ENCODE peak calls at places on chromosomes 11 and 22, in eight cellular contexts. E is AG10803, C is psoas muscle, X is cardiac fibroblast, H is heart right ventricle, Q is heart left ventricle, V is BJ, Y is osteoblast. W is an unnamed sample.

GRCh38 chr11:33733978-33734377 is 2.2 kb downstream of the CD59 start:
- DNase-seq in C (no peak), V (no peak), Y (no peak), E (no peak), X (no peak), H (no peak), Q (no peak), W (no peak)

GRCh38 chr11:4991066-4991465 is 3.6 kb upstream of the OR51L1 start:
- DNase-seq in X (peak), H (no peak), Y (no peak), C (no peak), V (no peak), Q (no peak), E (peak), W (no peak)

GRCh38 chr11:71543866-71544265 is 4.4 kb upstream of the KRTAP5-9 start:
- DNase-seq in E (no peak), X (no peak), H (no peak), Q (no peak), V (no peak), Y (no peak), C (no peak), W (no peak)

GRCh38 chr11:62484352-62484751 is 62.3 kb downstream of the AHNAK start:
- DNase-seq in Y (no peak), C (no peak), Q (no peak), E (no peak), V (no peak), X (no peak), H (no peak), W (no peak)

GRCh38 chr11:69368119-69368880 is 74.3 kb downstream of the MYEOV start:
- DNase-seq in Q (no peak), V (no peak), E (no peak), H (peak), X (no peak), C (peak), Y (peak), W (no peak)

GRCh38 chr22:36155702-36156101 is 4.9 kb downstream of the APOL3 start:
- DNase-seq in V (no peak), X (peak), Q (peak), E (peak), C (peak), H (peak), Y (no peak), W (no peak)

GRCh38 chr11:94583885-94584500 is 16.8 kb downstream of the PIWIL4 start:
- DNase-seq in Y (no peak), V (no peak), C (no peak), H (no peak), E (peak), Q (no peak), X (no peak), W (peak)

GRCh38 chr11:31974737-31975136 is 116.1 kb upstream of the RCN1 start:
- DNase-seq in E (peak), X (peak), C (no peak), H (no peak), Y (peak), Q (no peak), V (peak), W (peak)

GRCh38 chr11:75771646-75772410 is 3.2 kb downstream of the DGAT2 start:
- DNase-seq in V (peak), Q (peak), H (no peak), Y (peak), X (peak), E (peak), C (peak), W (no peak)

GRCh38 chr22:49084203-49084602 is 743.5 kb downstream of the BRD1 start:
- DNase-seq in E (no peak), Q (no peak), H (no peak), Y (peak), C (peak), V (no peak), X (no peak), W (no peak)

GRCh38 chr22:33766056-33766455 is 154.2 kb downstream of the LARGE1 start:
- DNase-seq in V (no peak), Y (no peak), H (no peak), X (no peak), C (no peak), Q (no peak), E (no peak), W (no peak)

GRCh38 chr22:44361391-44362126 is 48.8 kb upstream of the SHISAL1 start:
- DNase-seq in C (peak), Q (peak), X (no peak), H (no peak), V (no peak), Y (peak), E (no peak), W (no peak)

GRCh38 chr22:28341001-28341400 is 338.6 kb downstream of the TTC28 start:
- DNase-seq in X (peak), Y (peak), V (no peak), C (no peak), H (no peak), E (peak), Q (no peak), W (no peak)

GRCh38 chr11:62030071-62030684 is 62.7 kb upstream of the FTH1 start:
- DNase-seq in X (peak), E (no peak), Y (no peak), C (no peak), V (no peak), Q (no peak), H (no peak), W (no peak)

GRCh38 chr11:132177106-132177505 is 806.7 kb downstream of the NTM start:
- DNase-seq in E (peak), Y (no peak), Q (no peak), C (no peak), V (peak), X (peak), H (peak), W (peak)

GRCh38 chr22:21876486-21877176 is 9.2 kb upstream of the MAPK1 start:
- DNase-seq in H (no peak), Y (peak), E (peak), C (no peak), Q (no peak), V (peak), X (peak), W (no peak)

GRCh38 chr11:68009391-68010000 is 631 bp upstream of the ALDH3B1 start:
- DNase-seq in X (peak), Y (no peak), V (no peak), H (no peak), Q (no peak), E (peak), C (no peak), W (no peak)

GRCh38 chr22:19568337-19569311 is 44.4 kb upstream of the CLDN5 start:
- DNase-seq in C (no peak), E (peak), Y (peak), V (peak), H (peak), Q (no peak), X (peak), W (peak)

GRCh38 chr11:23404225-23405160 is 544.2 kb upstream of the CCDC179 start:
- DNase-seq in C (no peak), X (no peak), Q (no peak), E (no peak), V (no peak), H (no peak), Y (no peak), W (no peak)

GRCh38 chr11:128685383-128686044 is 8.4 kb upstream of the FLI1 start:
- DNase-seq in C (no peak), X (peak), Y (peak), Q (no peak), H (no peak), E (no peak), V (no peak), W (no peak)

GRCh38 chr11:128694618-128695481 is 978 bp downstream of the FLI1 start:
- DNase-seq in E (no peak), X (peak), Y (peak), Q (peak), V (no peak), H (no peak), C (peak), W (no peak)

GRCh38 chr11:117621226-117621625 is 175.8 kb downstream of the DSCAML1 start:
- DNase-seq in Y (peak), H (no peak), V (no peak), Q (no peak), E (peak), X (peak), C (no peak), W (no peak)

GRCh38 chr11:12287009-12287373 is 90.4 kb upstream of the PARVA start:
- DNase-seq in Q (peak), H (no peak), E (peak), V (peak), Y (peak), C (peak), X (peak), W (peak)

GRCh38 chr11:116035972-116036371 is 531.8 kb upstream of the CADM1 start:
- DNase-seq in Q (no peak), V (no peak), C (no peak), Y (no peak), H (no peak), X (no peak), E (no peak), W (no peak)

GRCh38 chr11:75326439-75326810 is 25.0 kb downstream of the ARRB1 start:
- DNase-seq in H (no peak), Y (peak), V (no peak), E (no peak), C (no peak), Q (no peak), X (no peak), W (no peak)

GRCh38 chr11:32809313-32809712 is 14.9 kb upstream of the CCDC73 start:
- DNase-seq in E (peak), H (peak), Q (peak), Y (peak), X (peak), V (peak), C (no peak), W (no peak)

GRCh38 chr11:78929092-78929905 is 354.6 kb upstream of the NARS2 start:
- DNase-seq in Q (no peak), Y (no peak), E (no peak), H (no peak), V (no peak), C (no peak), X (no peak), W (no peak)

GRCh38 chr22:30265131-30265720 is 1.4 kb downstream of the OSM start:
- DNase-seq in V (no peak), H (no peak), X (no peak), E (no peak), Q (no peak), Y (peak), C (no peak), W (no peak)

GRCh38 chr11:121328213-121328966 is 35.8 kb downstream of the SC5D start:
- DNase-seq in X (no peak), Q (no peak), Y (no peak), C (no peak), H (no peak), V (no peak), E (no peak), W (no peak)
- H3K4me3 ChIP-seq in X (no peak), Q (no peak), Y (no peak), C (no peak), H (no peak), V (no peak), E (no peak), W (no peak)

GRCh38 chr11:63763506-63764200 is 4.9 kb downstream of the ZFTA start:
- DNase-seq in V (no peak), C (peak), Q (peak), E (no peak), X (no peak), Y (peak), H (peak), W (no peak)
- H3K4me3 ChIP-seq in V (no peak), C (peak), Q (no peak), E (no peak), X (no peak), Y (no peak), H (no peak), W (peak)

DNA sequence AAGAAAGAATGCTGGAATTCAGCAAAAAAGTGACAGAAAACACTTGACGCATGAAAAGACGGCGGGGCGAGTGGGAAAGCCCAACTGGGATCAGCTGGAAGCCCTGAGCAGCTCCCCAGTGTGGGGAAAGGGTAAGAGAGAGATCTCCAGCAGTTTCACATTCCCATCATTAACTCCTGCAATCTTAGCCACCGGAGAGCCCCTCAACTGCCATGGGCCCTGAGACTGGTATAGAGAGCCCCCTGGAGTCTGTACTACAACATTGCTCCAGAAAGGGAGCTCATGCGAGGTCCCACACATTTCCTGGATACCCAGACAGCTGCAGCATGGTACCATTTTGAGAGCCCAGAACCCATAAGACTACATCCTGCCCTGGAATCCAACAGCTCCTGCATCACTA is 31.1 kb downstream of the MRGPRX4 start:
- DNase-seq in V (no peak), Y (peak), X (peak), C (no peak), E (no peak), H (no peak), Q (no peak), W (no peak)
- H3K4me3 ChIP-seq in V (no peak), Y (no peak), X (no peak), C (no peak), E (no peak), H (no peak), Q (no peak), W (no peak)

DNA sequence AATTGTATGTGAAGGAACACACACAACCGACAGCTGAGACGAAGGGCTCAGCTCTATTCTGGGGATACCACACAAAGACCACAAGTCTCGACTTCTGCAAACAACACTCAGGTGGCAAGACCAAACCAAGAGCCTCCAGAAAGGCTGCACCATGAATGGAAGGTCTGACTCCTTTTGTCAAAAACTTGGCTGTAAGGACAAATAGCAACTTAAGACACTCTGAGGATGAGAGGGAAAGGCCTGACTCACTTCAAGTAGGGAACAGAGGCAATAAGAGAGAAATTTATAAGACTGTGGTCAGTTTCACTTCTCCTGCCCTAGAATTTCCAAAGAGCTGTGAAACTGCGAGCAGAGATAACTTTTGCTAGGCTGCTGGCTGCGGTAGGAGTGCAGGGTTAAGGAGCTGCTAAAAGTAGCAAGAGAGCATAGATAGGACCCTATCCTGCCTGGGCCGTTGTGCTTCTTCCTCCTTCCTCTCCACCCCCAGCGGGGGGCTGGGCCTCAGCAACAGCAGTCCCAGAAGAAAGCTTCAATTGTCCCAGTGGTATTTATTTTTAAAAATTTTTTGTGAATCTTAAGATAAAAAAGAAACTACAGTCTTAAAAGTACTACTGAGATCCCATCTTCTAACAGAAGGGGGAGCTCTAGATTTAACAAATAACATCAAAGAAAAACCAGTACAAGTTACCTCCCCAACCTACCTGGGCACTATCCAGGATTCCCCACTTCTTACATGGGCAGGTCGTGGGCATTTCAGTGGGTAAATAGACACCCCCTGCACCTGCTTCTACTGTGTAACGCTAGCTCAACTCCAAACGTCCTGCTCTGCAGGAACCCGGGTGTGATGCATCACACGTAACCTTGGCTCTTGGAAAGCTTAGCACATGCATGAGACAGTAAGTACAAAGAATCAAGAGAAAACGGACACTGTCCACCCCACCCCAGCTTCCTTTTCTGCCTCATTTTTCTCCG is 66.4 kb downstream of the SGSM3 start:
- DNase-seq in X (peak), Q (no peak), H (peak), E (peak), Y (peak), C (no peak), V (no peak), W (peak)
- H3K4me3 ChIP-seq in X (no peak), Q (no peak), H (no peak), E (peak), Y (peak), C (peak), V (no peak), W (no peak)